ENCODE peak calls at places on chromosomes 6 and 20, in five cellular contexts. One of them, this sample, is unnamed.

GRCh38 chr6:44072452-44072958 is 54.7 kb downstream of the MRPL14 start:
- DNase-seq in cardiac muscle cell: no peak
- DNase-seq in psoas muscle: no peak
- DNase-seq in CD4-positive, CD25-positive, alpha-beta regulatory T cell: no peak
- DNase-seq in effector memory CD4-positive, alpha-beta T cell: no peak
- DNase-seq in this sample: no peak

GRCh38 chr6:151327079-151327478 is 64.3 kb downstream of the ZBTB2 start:
- DNase-seq in cardiac muscle cell: peak; percentile 28
- DNase-seq in CD4-positive, CD25-positive, alpha-beta regulatory T cell: no peak
- DNase-seq in psoas muscle: no peak
- DNase-seq in effector memory CD4-positive, alpha-beta T cell: no peak
- DNase-seq in this sample: no peak

GRCh38 chr6:42200035-42200434 is 5.3 kb upstream of the GUCA1B start:
- DNase-seq in cardiac muscle cell: peak; percentile 93
- DNase-seq in effector memory CD4-positive, alpha-beta T cell: no peak
- DNase-seq in psoas muscle: no peak
- DNase-seq in CD4-positive, CD25-positive, alpha-beta regulatory T cell: no peak
- DNase-seq in this sample: no peak

GRCh38 chr20:12925214-12925755 is 83.5 kb upstream of the SPTLC3 start:
- DNase-seq in cardiac muscle cell: peak; percentile 89
- DNase-seq in CD4-positive, CD25-positive, alpha-beta regulatory T cell: no peak
- DNase-seq in effector memory CD4-positive, alpha-beta T cell: no peak
- DNase-seq in psoas muscle: no peak
- DNase-seq in this sample: peak; percentile 79

GRCh38 chr20:44758247-44759101 is 12.8 kb downstream of the KCNK15 start:
- DNase-seq in cardiac muscle cell: no peak
- DNase-seq in CD4-positive, CD25-positive, alpha-beta regulatory T cell: no peak
- DNase-seq in psoas muscle: no peak
- DNase-seq in effector memory CD4-positive, alpha-beta T cell: no peak
- DNase-seq in this sample: no peak

GRCh38 chr6:110484321-110484720 is 7.9 kb upstream of the SLC22A16 start:
- DNase-seq in cardiac muscle cell: peak; percentile 71
- DNase-seq in CD4-positive, CD25-positive, alpha-beta regulatory T cell: no peak
- DNase-seq in psoas muscle: no peak
- DNase-seq in effector memory CD4-positive, alpha-beta T cell: no peak
- DNase-seq in this sample: no peak

GRCh38 chr20:15491564-15491963 is 1081.7 kb downstream of the KIF16B start:
- DNase-seq in CD4-positive, CD25-positive, alpha-beta regulatory T cell: no peak
- DNase-seq in cardiac muscle cell: no peak
- DNase-seq in effector memory CD4-positive, alpha-beta T cell: no peak
- DNase-seq in psoas muscle: no peak
- DNase-seq in this sample: no peak

GRCh38 chr6:39882567-39882953 is 51.7 kb downstream of the MOCS1 start:
- DNase-seq in cardiac muscle cell: peak; percentile 99
- DNase-seq in effector memory CD4-positive, alpha-beta T cell: no peak
- DNase-seq in psoas muscle: no peak
- DNase-seq in CD4-positive, CD25-positive, alpha-beta regulatory T cell: no peak
- DNase-seq in this sample: no peak

GRCh38 chr6:89792881-89793280 is 26.7 kb downstream of the MDN1 start:
- DNase-seq in effector memory CD4-positive, alpha-beta T cell: no peak
- DNase-seq in psoas muscle: no peak
- DNase-seq in cardiac muscle cell: peak; percentile 38
- DNase-seq in CD4-positive, CD25-positive, alpha-beta regulatory T cell: no peak
- DNase-seq in this sample: peak; percentile 30

GRCh38 chr6:107704377-107705013 is 119.6 kb downstream of the SCML4 start:
- DNase-seq in psoas muscle: no peak
- DNase-seq in CD4-positive, CD25-positive, alpha-beta regulatory T cell: no peak
- DNase-seq in cardiac muscle cell: peak; percentile 73
- DNase-seq in effector memory CD4-positive, alpha-beta T cell: no peak
- DNase-seq in this sample: peak; percentile 31

GRCh38 chr6:43120938-43121913 is 45.1 kb downstream of the PTK7 start:
- DNase-seq in CD4-positive, CD25-positive, alpha-beta regulatory T cell: no peak
- DNase-seq in cardiac muscle cell: peak; percentile 98
- DNase-seq in psoas muscle: peak; percentile 86
- DNase-seq in effector memory CD4-positive, alpha-beta T cell: no peak
- DNase-seq in this sample: no peak

GRCh38 chr6:158784505-158784904 is 34.7 kb downstream of the EZR start:
- DNase-seq in CD4-positive, CD25-positive, alpha-beta regulatory T cell: no peak
- DNase-seq in psoas muscle: no peak
- DNase-seq in cardiac muscle cell: peak; percentile 8
- DNase-seq in effector memory CD4-positive, alpha-beta T cell: no peak
- DNase-seq in this sample: no peak

GRCh38 chr6:109440325-109441068 is at the start of the genes PPIL6 and SMPD2:
- DNase-seq in effector memory CD4-positive, alpha-beta T cell: peak; percentile 70
- DNase-seq in CD4-positive, CD25-positive, alpha-beta regulatory T cell: peak; percentile 75
- DNase-seq in cardiac muscle cell: peak; percentile 96
- DNase-seq in psoas muscle: peak; percentile 95
- DNase-seq in this sample: peak; percentile 83

GRCh38 chr6:54970337-54970736 is 123.8 kb downstream of the FAM83B start:
- DNase-seq in cardiac muscle cell: no peak
- DNase-seq in CD4-positive, CD25-positive, alpha-beta regulatory T cell: no peak
- DNase-seq in effector memory CD4-positive, alpha-beta T cell: no peak
- DNase-seq in psoas muscle: no peak
- DNase-seq in this sample: no peak

GRCh38 chr6:101226677-101227135 is 166.8 kb upstream of the GRIK2 start:
- DNase-seq in cardiac muscle cell: peak; percentile 58
- DNase-seq in CD4-positive, CD25-positive, alpha-beta regulatory T cell: no peak
- DNase-seq in effector memory CD4-positive, alpha-beta T cell: no peak
- DNase-seq in psoas muscle: no peak
- DNase-seq in this sample: peak; percentile 29

GRCh38 chr20:9392892-9393857 is 121.2 kb upstream of the LAMP5 start:
- DNase-seq in psoas muscle: peak; percentile 62
- DNase-seq in CD4-positive, CD25-positive, alpha-beta regulatory T cell: no peak
- DNase-seq in cardiac muscle cell: peak; percentile 82
- DNase-seq in effector memory CD4-positive, alpha-beta T cell: no peak
- DNase-seq in this sample: peak; percentile 63

GRCh38 chr20:35700625-35701148 is 1.5 kb downstream of the ROMO1 start:
- DNase-seq in cardiac muscle cell: no peak
- DNase-seq in psoas muscle: no peak
- DNase-seq in effector memory CD4-positive, alpha-beta T cell: no peak
- DNase-seq in CD4-positive, CD25-positive, alpha-beta regulatory T cell: no peak
- DNase-seq in this sample: no peak

GRCh38 chr6:118663993-118664985 is 12.9 kb upstream of the CEP85L start:
- DNase-seq in psoas muscle: no peak
- DNase-seq in cardiac muscle cell: no peak
- DNase-seq in CD4-positive, CD25-positive, alpha-beta regulatory T cell: no peak
- DNase-seq in effector memory CD4-positive, alpha-beta T cell: no peak
- DNase-seq in this sample: no peak

GRCh38 chr6:16949696-16950095 is 152.2 kb upstream of the STMND1 start:
- DNase-seq in CD4-positive, CD25-positive, alpha-beta regulatory T cell: no peak
- DNase-seq in effector memory CD4-positive, alpha-beta T cell: no peak
- DNase-seq in psoas muscle: no peak
- DNase-seq in cardiac muscle cell: peak; percentile 66
- DNase-seq in this sample: no peak

GRCh38 chr20:10453241-10453640 is 18.1 kb downstream of the SLX4IP start:
- DNase-seq in cardiac muscle cell: no peak
- DNase-seq in effector memory CD4-positive, alpha-beta T cell: no peak
- DNase-seq in psoas muscle: no peak
- DNase-seq in CD4-positive, CD25-positive, alpha-beta regulatory T cell: no peak
- DNase-seq in this sample: peak; percentile 78

GRCh38 chr6:117142145-117142544 is 123.2 kb upstream of the VGLL2 start:
- DNase-seq in psoas muscle: no peak
- DNase-seq in effector memory CD4-positive, alpha-beta T cell: no peak
- DNase-seq in cardiac muscle cell: no peak
- DNase-seq in CD4-positive, CD25-positive, alpha-beta regulatory T cell: no peak
- DNase-seq in this sample: no peak

GRCh38 chr6:3848380-3848779 is 793 bp upstream of the FAM50B start:
- DNase-seq in cardiac muscle cell: peak; percentile 56
- DNase-seq in psoas muscle: no peak
- DNase-seq in effector memory CD4-positive, alpha-beta T cell: no peak
- DNase-seq in CD4-positive, CD25-positive, alpha-beta regulatory T cell: no peak
- DNase-seq in this sample: no peak
- H3K27ac ChIP-seq in cardiac muscle cell: no peak overlapping the region
- H3K27ac ChIP-seq in psoas muscle: peak overlapping the region; percentile 82
- H3K27ac ChIP-seq in effector memory CD4-positive, alpha-beta T cell: peak overlapping the region; percentile 40
- H3K27ac ChIP-seq in CD4-positive, CD25-positive, alpha-beta regulatory T cell: peak overlapping the region; percentile 68
- H3K27ac ChIP-seq in this sample: no peak overlapping the region

GRCh38 chr6:57195457-57195856 is 23.3 kb downstream of the BAG2 start:
- DNase-seq in effector memory CD4-positive, alpha-beta T cell: no peak
- DNase-seq in psoas muscle: no peak
- DNase-seq in CD4-positive, CD25-positive, alpha-beta regulatory T cell: no peak
- DNase-seq in cardiac muscle cell: no peak
- DNase-seq in this sample: no peak

GRCh38 chr6:57193177-57193576 is 21.1 kb downstream of the BAG2 start:
- DNase-seq in effector memory CD4-positive, alpha-beta T cell: no peak
- DNase-seq in psoas muscle: no peak
- DNase-seq in cardiac muscle cell: peak; percentile 68
- DNase-seq in CD4-positive, CD25-positive, alpha-beta regulatory T cell: no peak
- DNase-seq in this sample: no peak

GRCh38 chr6:57190140-57190539 is 18.0 kb downstream of the BAG2 start:
- DNase-seq in effector memory CD4-positive, alpha-beta T cell: no peak
- DNase-seq in cardiac muscle cell: peak; percentile 75
- DNase-seq in psoas muscle: no peak
- DNase-seq in CD4-positive, CD25-positive, alpha-beta regulatory T cell: no peak
- DNase-seq in this sample: no peak
- H3K27ac ChIP-seq in effector memory CD4-positive, alpha-beta T cell: no peak overlapping the region
- H3K27ac ChIP-seq in cardiac muscle cell: peak overlapping the region; percentile 18
- H3K27ac ChIP-seq in psoas muscle: no peak overlapping the region
- H3K27ac ChIP-seq in CD4-positive, CD25-positive, alpha-beta regulatory T cell: no peak overlapping the region
- H3K27ac ChIP-seq in this sample: no peak overlapping the region

GRCh38 chr6:37242429-37243052 is 15.0 kb upstream of the TBC1D22B start:
- DNase-seq in CD4-positive, CD25-positive, alpha-beta regulatory T cell: no peak
- DNase-seq in cardiac muscle cell: peak; percentile 98
- DNase-seq in psoas muscle: no peak
- DNase-seq in effector memory CD4-positive, alpha-beta T cell: no peak
- DNase-seq in this sample: no peak

GRCh38 chr6:37243816-37244370 is 13.7 kb upstream of the TBC1D22B start:
- DNase-seq in cardiac muscle cell: no peak
- DNase-seq in CD4-positive, CD25-positive, alpha-beta regulatory T cell: no peak
- DNase-seq in psoas muscle: no peak
- DNase-seq in effector memory CD4-positive, alpha-beta T cell: no peak
- DNase-seq in this sample: no peak

GRCh38 chr6:37241131-37241530 is 16.4 kb upstream of the TBC1D22B start:
- DNase-seq in CD4-positive, CD25-positive, alpha-beta regulatory T cell: no peak
- DNase-seq in psoas muscle: no peak
- DNase-seq in cardiac muscle cell: no peak
- DNase-seq in effector memory CD4-positive, alpha-beta T cell: no peak
- DNase-seq in this sample: no peak

GRCh38 chr6:37243131-37243815 is 14.3 kb upstream of the TBC1D22B start:
- DNase-seq in CD4-positive, CD25-positive, alpha-beta regulatory T cell: no peak
- DNase-seq in cardiac muscle cell: no peak
- DNase-seq in effector memory CD4-positive, alpha-beta T cell: no peak
- DNase-seq in psoas muscle: no peak
- DNase-seq in this sample: no peak

DNA sequence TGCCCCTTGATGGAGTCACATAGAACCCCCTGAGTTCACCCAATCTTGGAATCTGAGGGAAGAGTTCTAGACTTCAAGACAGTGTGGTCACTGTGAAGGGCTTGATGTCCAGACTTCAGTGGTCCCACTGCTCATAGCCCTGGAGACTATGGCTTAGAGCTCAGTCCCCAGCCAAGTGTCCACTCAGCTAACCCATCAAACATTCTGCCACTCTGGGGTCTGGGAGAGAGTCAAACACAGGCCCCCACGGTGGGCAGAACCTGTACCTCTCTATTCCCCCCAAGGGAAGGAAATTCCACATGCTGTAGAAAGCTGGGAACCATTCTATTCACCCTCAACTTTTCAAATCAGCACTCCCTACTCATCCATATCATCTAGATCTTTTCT is 15.5 kb upstream of the TBC1D22B start:
- DNase-seq in psoas muscle: no peak
- DNase-seq in CD4-positive, CD25-positive, alpha-beta regulatory T cell: no peak
- DNase-seq in cardiac muscle cell: no peak
- DNase-seq in effector memory CD4-positive, alpha-beta T cell: no peak
- DNase-seq in this sample: no peak
- H3K27ac ChIP-seq in psoas muscle: peak overlapping the region; percentile 88
- H3K27ac ChIP-seq in CD4-positive, CD25-positive, alpha-beta regulatory T cell: no peak overlapping the region
- H3K27ac ChIP-seq in cardiac muscle cell: no peak overlapping the region
- H3K27ac ChIP-seq in effector memory CD4-positive, alpha-beta T cell: no peak overlapping the region
- H3K27ac ChIP-seq in this sample: no peak overlapping the region

GRCh38 chr6:13367396-13367795 is 39.1 kb upstream of the TBC1D7 start:
- DNase-seq in CD4-positive, CD25-positive, alpha-beta regulatory T cell: no peak
- DNase-seq in effector memory CD4-positive, alpha-beta T cell: no peak
- DNase-seq in psoas muscle: no peak
- DNase-seq in cardiac muscle cell: no peak
- DNase-seq in this sample: no peak
- H3K27ac ChIP-seq in CD4-positive, CD25-positive, alpha-beta regulatory T cell: no peak overlapping the region
- H3K27ac ChIP-seq in effector memory CD4-positive, alpha-beta T cell: no peak overlapping the region
- H3K27ac ChIP-seq in psoas muscle: no peak overlapping the region
- H3K27ac ChIP-seq in cardiac muscle cell: peak overlapping the region; percentile 48
- H3K27ac ChIP-seq in this sample: no peak overlapping the region

GRCh38 chr20:59448828-59449444 is 148.5 kb downstream of the EDN3 start:
- DNase-seq in effector memory CD4-positive, alpha-beta T cell: no peak
- DNase-seq in cardiac muscle cell: no peak
- DNase-seq in CD4-positive, CD25-positive, alpha-beta regulatory T cell: no peak
- DNase-seq in psoas muscle: no peak
- DNase-seq in this sample: no peak
- H3K27ac ChIP-seq in effector memory CD4-positive, alpha-beta T cell: no peak overlapping the region
- H3K27ac ChIP-seq in cardiac muscle cell: no peak overlapping the region
- H3K27ac ChIP-seq in CD4-positive, CD25-positive, alpha-beta regulatory T cell: no peak overlapping the region
- H3K27ac ChIP-seq in psoas muscle: no peak overlapping the region
- H3K27ac ChIP-seq in this sample: no peak overlapping the region

GRCh38 chr6:74674377-74674776 is 531.5 kb downstream of the COL12A1 start:
- DNase-seq in cardiac muscle cell: no peak
- DNase-seq in effector memory CD4-positive, alpha-beta T cell: no peak
- DNase-seq in psoas muscle: no peak
- DNase-seq in CD4-positive, CD25-positive, alpha-beta regulatory T cell: no peak
- DNase-seq in this sample: no peak

GRCh38 chr6:74677463-74677862 is 528.4 kb downstream of the COL12A1 start:
- DNase-seq in psoas muscle: no peak
- DNase-seq in effector memory CD4-positive, alpha-beta T cell: no peak
- DNase-seq in cardiac muscle cell: no peak
- DNase-seq in CD4-positive, CD25-positive, alpha-beta regulatory T cell: no peak
- DNase-seq in this sample: no peak

DNA sequence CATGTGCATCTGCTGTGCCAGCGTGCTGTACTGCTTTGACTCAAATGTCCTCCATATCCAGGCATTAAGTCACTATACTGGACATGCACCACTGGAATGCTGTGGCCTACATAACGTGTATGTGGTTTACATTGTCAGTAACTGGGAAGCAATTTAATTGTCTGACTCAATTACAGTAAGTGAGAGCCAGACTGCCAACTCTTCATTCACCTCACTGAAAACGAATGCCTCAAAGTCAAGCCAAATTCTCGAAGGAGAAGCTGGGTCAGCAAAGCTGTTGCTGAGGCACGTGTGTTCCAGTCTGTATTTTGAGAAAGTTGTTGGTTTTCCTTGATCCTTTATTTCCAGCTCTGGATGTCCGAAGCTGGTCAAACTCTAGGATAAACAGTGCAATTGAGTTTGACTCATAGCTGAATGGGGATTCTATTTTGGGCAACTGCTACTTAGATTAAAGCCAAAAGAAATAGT is 534.3 kb downstream of the COL12A1 start:
- DNase-seq in CD4-positive, CD25-positive, alpha-beta regulatory T cell: no peak
- DNase-seq in cardiac muscle cell: peak; percentile 80
- DNase-seq in effector memory CD4-positive, alpha-beta T cell: no peak
- DNase-seq in psoas muscle: no peak
- DNase-seq in this sample: no peak
- H3K27ac ChIP-seq in CD4-positive, CD25-positive, alpha-beta regulatory T cell: no peak overlapping the region
- H3K27ac ChIP-seq in cardiac muscle cell: no peak overlapping the region
- H3K27ac ChIP-seq in effector memory CD4-positive, alpha-beta T cell: no peak overlapping the region
- H3K27ac ChIP-seq in psoas muscle: no peak overlapping the region
- H3K27ac ChIP-seq in this sample: no peak overlapping the region

DNA sequence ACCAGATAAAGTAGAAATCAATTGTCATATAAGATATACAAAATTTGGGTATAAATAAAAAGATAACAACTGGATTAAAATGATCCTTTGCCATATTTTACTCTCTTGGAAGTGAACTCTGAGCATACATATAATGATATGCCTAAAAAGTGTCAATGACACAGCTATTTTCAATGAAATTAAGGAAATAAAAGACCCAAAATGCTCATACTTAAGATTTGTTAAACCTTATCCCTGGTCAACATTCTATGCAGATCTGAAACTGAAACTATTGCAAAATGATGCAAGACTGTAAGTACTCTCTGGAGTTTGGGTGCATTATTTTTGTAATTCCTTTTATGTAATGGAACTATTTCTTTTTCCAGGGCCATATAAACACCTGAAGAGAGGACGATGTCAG is 119.0 kb upstream of the SGK1 start:
- DNase-seq in effector memory CD4-positive, alpha-beta T cell: no peak
- DNase-seq in psoas muscle: no peak
- DNase-seq in CD4-positive, CD25-positive, alpha-beta regulatory T cell: no peak
- DNase-seq in cardiac muscle cell: peak; percentile 55
- DNase-seq in this sample: peak; percentile 37
- H3K27ac ChIP-seq in effector memory CD4-positive, alpha-beta T cell: no peak overlapping the region
- H3K27ac ChIP-seq in psoas muscle: peak overlapping the region; percentile 71
- H3K27ac ChIP-seq in CD4-positive, CD25-positive, alpha-beta regulatory T cell: no peak overlapping the region
- H3K27ac ChIP-seq in cardiac muscle cell: no peak overlapping the region
- H3K27ac ChIP-seq in this sample: no peak overlapping the region